ENCODE peak calls at places on chromosomes 4 and X, in six cellular contexts. B, C, A, G, T and I are unnamed samples.

GRCh38 chr4:25032126-25032525 is 1.4 kb upstream of the LGI2 start:
- DNase-seq in A (no peak), T (no peak), C (peak; percentile 5), B (no peak), G (no peak), I (no peak)

GRCh38 chr4:70737006-70737405 is 15.2 kb downstream of the RUFY3 start:
- DNase-seq in A (no peak), G (no peak), B (no peak), C (no peak), T (no peak), I (no peak)

GRCh38 chr4:10013722-10014121 is 7.6 kb downstream of the SLC2A9 start:
- DNase-seq in B (peak; percentile 41), G (no peak), C (no peak), T (peak; percentile 82), A (no peak), I (peak; percentile 35)

GRCh38 chrX:127459784-127460183 is 592.4 kb downstream of the ACTRT1 start:
- DNase-seq in G (no peak), C (no peak), B (no peak), T (no peak), A (no peak), I (no peak)

GRCh38 chr4:48227662-48228061 is 42.0 kb downstream of the TEC start:
- DNase-seq in A (no peak), T (no peak), B (no peak), C (no peak), G (no peak), I (no peak)

GRCh38 chr4:3009422-3009821 is 46.1 kb downstream of the GRK4 start:
- DNase-seq in C (no peak), T (no peak), G (no peak), B (no peak), A (no peak), I (no peak)

GRCh38 chr4:3243066-3243775 is 5.7 kb upstream of the MSANTD1 start:
- DNase-seq in C (no peak), A (no peak), G (no peak), B (no peak), T (no peak), I (no peak)

GRCh38 chr4:173807347-173807746 is 277.3 kb upstream of the HAND2 start:
- DNase-seq in B (no peak), G (peak; percentile 64), C (no peak), A (no peak), T (no peak), I (no peak)

GRCh38 chrX:134658421-134658896 is at the start of gene PLAC1:
- DNase-seq in B (no peak), T (no peak), C (no peak), A (no peak), G (no peak), I (no peak)

GRCh38 chr4:128358231-128358902 is 70.8 kb upstream of the PGRMC2 start:
- DNase-seq in A (no peak), G (no peak), T (no peak), C (peak; percentile 91), B (no peak), I (no peak)

GRCh38 chrX:103398321-103398937 is 22.1 kb downstream of the BEX3 start:
- DNase-seq in A (no peak), B (no peak), T (no peak), C (peak; percentile 86), G (no peak), I (peak; percentile 25)

GRCh38 chr4:6719611-6720179 is 3.7 kb downstream of the BLOC1S4 start:
- DNase-seq in T (no peak), A (no peak), G (no peak), C (no peak), B (no peak), I (no peak)

GRCh38 chrX:74774988-74775387 is 150.3 kb downstream of the NEXMIF start:
- DNase-seq in B (no peak), T (no peak), A (no peak), G (no peak), C (no peak), I (no peak)

GRCh38 chrX:129653181-129653984 is 1.4 kb downstream of the APLN start:
- DNase-seq in T (peak; percentile 47), A (no peak), G (no peak), B (no peak), C (no peak), I (no peak)

GRCh38 chr4:5051692-5052423 is 578 bp downstream of the STK32B start:
- DNase-seq in B (no peak), C (peak; percentile 35), G (no peak), A (no peak), T (peak; percentile 38), I (no peak)

GRCh38 chr4:10345381-10345784 is 111.8 kb downstream of the ZNF518B start:
- DNase-seq in C (no peak), T (no peak), B (no peak), G (no peak), A (no peak), I (no peak)

GRCh38 chr4:150366487-150366999 is 215.4 kb upstream of the MAB21L2 start:
- DNase-seq in T (no peak), C (no peak), G (no peak), B (no peak), A (peak; percentile 3), I (no peak)

DNA sequence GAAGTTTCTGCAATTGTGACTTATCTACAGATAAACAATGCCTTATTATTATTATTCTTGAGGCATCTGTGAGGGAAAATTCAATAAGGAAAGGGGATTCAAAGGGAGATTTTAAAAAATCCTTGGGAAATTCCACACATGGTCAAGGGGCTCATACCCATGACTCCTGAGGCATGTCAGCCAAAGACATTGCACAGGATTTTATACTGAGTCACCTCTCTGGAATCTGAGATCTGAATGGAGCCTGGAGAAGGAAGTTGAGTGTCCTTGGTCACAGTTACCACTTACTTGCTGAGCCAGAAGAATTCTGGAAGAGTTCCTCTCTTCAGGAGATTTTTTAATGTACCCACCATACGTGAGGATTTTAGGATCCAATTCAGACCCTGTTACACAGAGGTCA is 14.4 kb upstream of the CXCL8 start:
- DNase-seq in T (no peak), G (no peak), B (no peak), C (peak; percentile 93), A (no peak), I (peak; percentile 13)
- TF ChIP-seq POLR2A in T (no peak), G (no peak), B (no peak), C (no peak), A (no peak), I (no peak)

GRCh38 chr4:111989817-111990216 is 155.4 kb upstream of the FAM241A start:
- DNase-seq in T (no peak), B (no peak), G (no peak), A (no peak), C (no peak), I (no peak)

GRCh38 chr4:111984169-111984873 is 160.9 kb upstream of the FAM241A start:
- DNase-seq in B (no peak), C (no peak), G (no peak), A (no peak), T (no peak), I (no peak)

GRCh38 chr4:111985386-111985890 is 159.8 kb upstream of the FAM241A start:
- DNase-seq in B (no peak), C (no peak), T (no peak), G (no peak), A (no peak), I (no peak)

GRCh38 chr4:111988514-111988913 is 156.7 kb upstream of the FAM241A start:
- DNase-seq in A (no peak), B (no peak), T (no peak), C (no peak), G (no peak), I (no peak)

GRCh38 chr4:111986125-111986524 is 159.1 kb upstream of the FAM241A start:
- DNase-seq in C (no peak), B (no peak), T (no peak), G (no peak), A (no peak), I (no peak)
- TF ChIP-seq POLR2A in C (no peak), B (no peak), T (no peak), G (no peak), A (no peak), I (no peak)

GRCh38 chrX:68705986-68706385 is 58.5 kb downstream of the STARD8 start:
- DNase-seq in G (no peak), A (no peak), T (no peak), C (no peak), B (no peak), I (no peak)
- TF ChIP-seq POLR2A in G (no peak), A (no peak), T (no peak), C (no peak), B (no peak), I (no peak)

DNA sequence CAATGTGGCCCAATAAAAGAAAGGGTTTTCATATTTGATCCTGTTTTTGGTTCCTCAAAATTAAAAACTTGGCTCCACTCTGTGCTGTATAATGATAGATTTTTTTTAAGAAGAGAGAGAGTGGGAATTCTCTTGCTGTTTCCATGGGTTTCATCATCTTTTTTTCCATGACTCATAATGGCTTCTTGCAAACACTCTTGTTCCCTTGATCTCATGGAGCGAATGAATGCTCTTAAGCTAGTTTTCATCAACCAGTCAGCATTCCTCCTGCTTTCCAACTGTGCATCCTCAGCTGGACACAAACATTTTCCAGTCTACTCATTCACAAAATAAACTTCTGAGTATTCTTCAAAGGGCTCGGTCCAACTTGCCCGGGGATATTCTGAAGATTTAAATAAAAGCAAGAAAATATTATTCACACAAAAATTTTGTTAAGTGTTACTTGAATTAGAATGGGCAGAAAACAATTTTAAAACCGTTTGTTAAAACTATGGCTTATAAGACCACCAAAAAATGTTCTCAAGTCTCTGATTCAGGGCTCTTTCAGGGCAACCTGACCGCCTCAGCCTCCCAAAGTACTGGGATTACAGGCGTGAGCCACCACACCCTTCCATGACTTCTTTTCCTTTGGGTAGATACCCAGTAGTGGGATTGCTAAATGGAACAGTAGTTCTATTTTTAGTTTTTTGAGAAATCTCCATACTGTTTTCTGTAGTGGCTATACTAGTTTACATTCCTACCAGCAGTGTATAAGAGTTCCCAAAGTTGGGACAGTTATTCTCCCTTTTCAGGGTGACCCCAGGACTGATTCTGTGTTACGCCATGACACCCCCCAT is 64.7 kb downstream of the TMEM156 start:
- DNase-seq in G (no peak), C (peak; percentile 100), T (no peak), A (no peak), B (no peak), I (no peak)
- TF ChIP-seq POLR2A in G (no peak), C (no peak), T (no peak), A (no peak), B (no peak), I (no peak)

DNA sequence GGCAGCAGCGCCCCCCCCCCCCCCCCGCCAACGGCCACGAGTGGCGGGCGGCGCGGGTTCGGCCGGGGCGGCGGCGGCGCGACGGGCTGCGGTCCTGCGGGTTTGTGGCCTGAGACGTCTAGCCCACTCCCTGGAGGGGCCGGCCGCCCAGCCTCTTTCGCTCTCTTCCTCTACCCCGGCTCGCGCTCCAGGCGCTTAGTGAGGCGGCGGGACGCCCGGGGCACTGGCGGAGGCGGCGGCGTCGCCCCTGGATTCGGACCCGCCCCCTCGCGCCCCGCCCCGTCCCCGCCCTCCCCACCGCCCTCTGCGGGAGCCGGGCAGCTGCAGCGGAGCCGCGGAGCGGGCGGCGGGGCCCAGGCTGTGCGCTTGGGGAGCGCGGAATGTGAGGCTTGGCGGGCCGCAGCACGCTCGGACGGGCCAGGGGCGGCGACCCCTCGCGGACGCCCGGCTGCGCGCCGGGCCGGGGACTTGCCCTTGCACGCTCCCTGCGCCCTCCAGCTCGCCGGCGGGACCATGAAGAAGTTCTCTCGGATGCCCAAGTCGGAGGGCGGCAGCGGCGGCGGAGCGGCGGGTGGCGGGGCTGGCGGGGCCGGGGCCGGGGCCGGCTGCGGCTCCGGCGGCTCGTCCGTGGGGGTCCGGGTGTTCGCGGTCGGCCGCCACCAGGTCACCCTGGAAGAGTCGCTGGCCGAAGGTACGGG is at the start of gene BMP2K:
- DNase-seq in G (peak; percentile 70), T (peak; percentile 83), B (peak; percentile 61), C (peak; percentile 66), A (peak; percentile 66), I (peak; percentile 61)
- TF ChIP-seq POLR2A in G (peak; percentile 49), T (no peak), B (peak; percentile 72), C (peak; percentile 81), A (peak; percentile 60), I (peak; percentile 71)